ENCODE peak calls at places on chromosomes 5 and 9, in seven cellular contexts. K is neuronal stem cell; G is GM23338; B is colonic mucosa; L is effector memory CD4-positive, alpha-beta T cell; X is hepatocyte; A is GM23248. D is an unnamed sample. For H3K27me3, the result is how much of the 10 kb centered on the place peaks cover.

GRCh38 chr5:101995585-101995984 is 300.5 kb downstream of the SLCO4C1 start:
- DNase-seq in K (no peak), L (no peak), G (peak), A (no peak), B (peak), X (peak), D (no peak)

GRCh38 chr5:74863726-74864125 is 2.5 kb downstream of the FAM169A start:
- DNase-seq in G (no peak), K (no peak), X (no peak), A (no peak), B (no peak), L (no peak), D (no peak)

GRCh38 chr9:110555551-110555950 is 24.0 kb downstream of the SVEP1 start:
- DNase-seq in B (no peak), A (peak), X (no peak), G (no peak), K (no peak), L (no peak), D (no peak)

GRCh38 chr9:110064721-110065252 is 143.2 kb downstream of the C9orf152 start:
- DNase-seq in K (no peak), A (no peak), X (no peak), L (no peak), B (no peak), G (no peak), D (no peak)

GRCh38 chr9:129006328-129007034 is 21.6 kb downstream of the SH3GLB2 start:
- DNase-seq in G (peak), X (peak), A (peak), B (peak), L (no peak), K (peak), D (no peak)

GRCh38 chr9:673264-673965 is 168.1 kb upstream of the DMRT1 start:
- DNase-seq in K (no peak), B (no peak), X (peak), G (no peak), L (no peak), A (no peak), D (no peak)

GRCh38 chr5:158881076-158881880 is 218.4 kb downstream of the EBF1 start:
- DNase-seq in K (no peak), L (no peak), X (no peak), G (no peak), B (no peak), A (no peak), D (no peak)

GRCh38 chr5:44546283-44546682 is 157.1 kb upstream of the FGF10 start:
- DNase-seq in X (no peak), B (no peak), G (no peak), L (no peak), A (peak), K (no peak), D (no peak)

GRCh38 chr9:122015165-122015821 is 77.8 kb downstream of the TTLL11 start:
- DNase-seq in X (no peak), K (no peak), A (no peak), B (no peak), G (no peak), L (no peak), D (no peak)

GRCh38 chr9:127614961-127615360 is 2.9 kb downstream of the STXBP1 start:
- DNase-seq in L (no peak), K (no peak), B (no peak), G (no peak), X (no peak), A (peak), D (no peak)

GRCh38 chr5:766666-767431 is 17.7 kb downstream of the ZDHHC11B start:
- DNase-seq in A (no peak), B (no peak), X (no peak), K (no peak), L (no peak), G (no peak), D (no peak)

GRCh38 chr5:170307575-170308465 is 10.2 kb upstream of the LCP2 start:
- DNase-seq in B (peak), X (peak), A (peak), G (no peak), K (peak), L (no peak), D (peak)

GRCh38 chr5:126139086-126139485 is 284.1 kb upstream of the GRAMD2B start:
- DNase-seq in A (peak), G (no peak), L (no peak), X (no peak), K (no peak), B (no peak), D (no peak)

GRCh38 chr9:86349271-86349670 is 4.9 kb downstream of the TUT7 start:
- DNase-seq in B (no peak), X (no peak), K (no peak), A (peak), G (no peak), L (no peak), D (no peak)

GRCh38 chr9:98905015-98905414 is 38.7 kb upstream of the COL15A1 start:
- DNase-seq in K (no peak), G (no peak), B (no peak), L (no peak), X (no peak), A (no peak), D (no peak)

GRCh38 chr5:179275941-179276837 is 69.1 kb downstream of the ADAMTS2 start:
- DNase-seq in L (no peak), B (peak), G (no peak), X (peak), K (no peak), A (peak), D (no peak)

GRCh38 chr5:127562252-127562651 is 44.8 kb downstream of the PRRC1 start:
- DNase-seq in G (peak), K (peak), X (peak), B (no peak), L (no peak), A (no peak), D (no peak)

GRCh38 chr9:127661342-127661741 is 45.4 kb upstream of the CFAP157 start:
- DNase-seq in G (peak), A (no peak), B (peak), X (no peak), L (no peak), K (peak), D (no peak)

GRCh38 chr5:126015244-126016054 is 407.8 kb upstream of the GRAMD2B start:
- DNase-seq in A (peak), L (no peak), X (no peak), G (no peak), K (no peak), B (no peak), D (no peak)

GRCh38 chr9:89701221-89701798 is 96.5 kb downstream of the GADD45G start:
- DNase-seq in A (no peak), X (no peak), L (peak), G (no peak), K (no peak), B (no peak), D (no peak)

GRCh38 chr9:116390306-116391228 is 237.0 kb downstream of the PAPPA start:
- DNase-seq in L (no peak), A (no peak), G (no peak), X (peak), B (no peak), K (no peak), D (no peak)

GRCh38 chr5:116320486-116320885 is 235.7 kb downstream of the COMMD10 start:
- DNase-seq in K (no peak), G (no peak), L (no peak), X (no peak), B (no peak), A (no peak), D (no peak)

GRCh38 chr5:40082313-40082712 is 597.4 kb upstream of the PTGER4 start:
- DNase-seq in B (no peak), A (no peak), G (no peak), K (no peak), X (no peak), L (no peak), D (no peak)

GRCh38 chr9:136329636-136330405 is 2.5 kb downstream of the GPSM1 start:
- DNase-seq in G (no peak), X (no peak), L (no peak), B (no peak), A (no peak), K (no peak), D (no peak)

GRCh38 chr5:1673042-1673674 is 126.5 kb downstream of the MRPL36 start:
- DNase-seq in G (peak), K (no peak), B (no peak), L (no peak), X (no peak), A (no peak), D (no peak)

GRCh38 chr9:26579047-26579446 is 313.6 kb downstream of the CAAP1 start:
- DNase-seq in X (no peak), B (no peak), L (no peak), K (no peak), G (peak), A (no peak), D (no peak)

GRCh38 chr5:53111139-53111538 is 1.6 kb upstream of the MOCS2 start:
- DNase-seq in K (no peak), L (no peak), G (no peak), B (no peak), X (no peak), A (no peak), D (no peak)

GRCh38 chr9:119044801-119045200 is 324.4 kb downstream of the BRINP1 start:
- DNase-seq in G (no peak), B (no peak), X (peak), L (no peak), K (peak), A (peak), D (no peak)

GRCh38 chr5:123412206-123412605 is 11.0 kb downstream of the CEP120 start:
- DNase-seq in B (no peak), K (no peak), X (no peak), L (no peak), G (no peak), A (no peak), D (no peak)

DNA sequence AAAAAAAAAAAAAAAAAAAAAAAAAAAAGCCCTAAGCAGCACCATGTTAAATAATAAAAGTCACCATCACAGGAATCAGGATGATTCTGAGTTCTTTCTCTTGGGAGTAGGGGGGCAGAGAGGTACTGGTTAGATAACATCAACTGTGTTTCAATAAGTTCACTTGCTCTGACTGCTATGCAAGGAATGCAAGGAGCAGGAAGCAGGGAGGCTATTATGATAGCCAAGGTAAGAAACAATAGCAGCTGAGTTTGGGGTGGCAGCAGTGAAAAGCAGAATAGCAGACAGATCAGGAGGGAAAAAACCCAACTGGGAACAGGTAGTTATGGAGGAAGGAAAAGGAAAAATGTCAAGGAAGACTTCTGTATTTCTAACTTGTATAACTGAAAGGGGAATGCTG is 8.2 kb downstream of the CEP120 start:
- DNase-seq in K (no peak), X (no peak), G (no peak), L (no peak), A (no peak), B (no peak), D (no peak)
- H3K27me3 ChIP-seq in K (under half), X (under half), G (under half), L (under half), A (under half), B (under half), D (under half)

GRCh38 chr5:109275919-109276318 is 133.9 kb downstream of the PJA2 start:
- DNase-seq in B (no peak), G (no peak), A (no peak), L (no peak), K (no peak), X (no peak), D (no peak)

DNA sequence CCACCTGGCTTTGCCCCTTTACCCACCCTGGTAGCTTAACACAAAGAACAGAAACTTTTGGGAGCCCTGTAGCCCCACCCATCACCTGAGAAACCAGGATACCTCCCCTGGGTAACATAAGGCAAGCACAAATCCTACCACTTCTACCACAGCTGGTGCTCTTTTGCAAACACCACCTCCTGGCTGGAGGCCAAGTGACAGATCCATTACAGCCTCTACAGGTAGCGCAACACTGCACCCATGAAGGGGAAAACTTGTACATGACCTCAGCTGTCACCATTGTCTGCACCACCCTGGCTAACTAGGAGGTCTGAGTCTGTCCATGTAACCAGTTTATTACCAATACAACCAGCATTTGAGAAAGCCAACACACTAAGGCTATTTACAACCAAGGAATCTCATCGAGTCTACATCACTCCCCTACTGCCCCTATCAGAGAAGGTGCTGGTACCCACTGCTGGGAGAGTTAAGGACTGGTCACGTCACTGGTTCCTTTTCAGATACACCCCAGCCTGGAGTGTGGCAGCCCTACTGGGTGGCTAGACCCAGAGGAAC is 128.6 kb downstream of the PJA2 start:
- DNase-seq in K (no peak), X (no peak), B (peak), A (no peak), L (no peak), G (no peak), D (no peak)
- H3K27me3 ChIP-seq in K (under half), X (under half), B (under half), A (under half), L (under half), G (under half), D (under half)

DNA sequence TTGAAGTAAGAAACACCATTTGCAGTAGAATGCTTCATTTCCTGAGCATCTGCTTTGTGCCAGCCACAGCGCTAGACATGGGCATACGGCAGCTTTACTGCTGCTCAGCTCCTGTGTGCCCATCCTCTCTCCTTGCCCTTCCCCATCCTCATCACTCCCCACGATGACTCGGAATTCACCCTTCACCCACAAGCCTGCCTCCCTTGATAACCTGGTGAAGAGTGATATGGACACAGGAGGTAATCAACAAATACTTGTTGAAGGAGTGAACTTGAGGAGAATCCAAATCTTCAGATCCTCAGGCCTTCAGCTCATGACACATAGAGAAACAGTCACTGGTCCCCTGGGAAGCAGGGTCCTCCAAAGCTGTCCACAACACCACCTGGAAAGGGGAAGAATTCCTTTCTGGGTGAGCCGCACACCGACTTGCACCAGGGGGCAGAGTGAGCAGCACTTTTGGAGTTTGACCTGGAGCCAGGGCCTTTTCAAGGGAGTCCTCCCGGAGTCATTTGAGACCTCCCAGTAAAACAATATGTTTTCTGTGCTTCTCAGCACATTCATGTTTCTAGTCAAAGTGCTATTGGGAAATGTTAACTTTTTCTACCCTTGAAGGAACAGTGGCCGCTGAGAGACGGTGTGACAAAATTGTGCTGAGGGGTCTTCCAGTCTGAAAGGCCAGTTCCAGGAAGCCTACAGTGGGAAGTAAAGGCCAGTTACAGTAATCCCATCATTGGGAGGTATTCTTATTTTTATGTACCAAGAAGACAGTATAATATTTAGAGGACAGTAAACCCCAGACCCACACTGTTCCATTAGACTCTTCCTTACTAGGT is 332.3 kb downstream of the CWC27 start:
- DNase-seq in K (peak), L (no peak), B (peak), X (peak), A (peak), G (peak), D (peak)
- H3K27me3 ChIP-seq in K (under half), L (under half), B (under half), X (under half), A (under half), G (under half), D (under half)

GRCh38 chr9:126611188-126611587 is 2.5 kb upstream of the LMX1B start:
- DNase-seq in B (no peak), K (no peak), X (no peak), A (no peak), G (no peak), L (no peak), D (no peak)

GRCh38 chr9:126607731-126608130 is 6.0 kb upstream of the LMX1B start:
- DNase-seq in X (no peak), A (no peak), L (no peak), B (no peak), K (no peak), G (no peak), D (no peak)

GRCh38 chr9:126608551-126608950 is 5.2 kb upstream of the LMX1B start:
- DNase-seq in G (no peak), X (no peak), B (no peak), A (no peak), K (no peak), L (no peak), D (no peak)

GRCh38 chr9:126609711-126610388 is 3.9 kb upstream of the LMX1B start:
- DNase-seq in G (no peak), L (no peak), X (no peak), K (no peak), A (no peak), B (no peak), D (no peak)

DNA sequence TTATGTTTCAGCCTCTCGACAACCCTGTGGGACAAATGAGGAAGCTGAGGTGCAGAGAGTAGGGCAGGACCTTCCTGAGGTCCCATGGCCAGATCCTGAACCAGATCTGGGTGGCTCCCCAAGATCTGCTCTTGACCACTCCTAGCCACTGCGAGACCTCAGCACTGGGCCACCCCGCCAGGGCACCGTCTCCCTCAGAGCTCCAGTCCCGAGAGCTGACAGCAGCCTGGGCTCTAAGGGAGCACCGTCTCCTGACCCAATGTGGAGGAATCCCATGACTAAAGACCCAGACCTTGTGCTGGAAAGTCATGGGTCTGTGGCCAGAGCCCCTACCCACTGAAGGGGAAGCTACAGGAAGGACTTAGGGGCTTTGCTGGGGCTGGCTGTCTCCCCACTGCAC is 4.5 kb upstream of the LMX1B start:
- DNase-seq in G (no peak), B (no peak), X (no peak), A (no peak), L (no peak), K (no peak), D (no peak)
- H3K27me3 ChIP-seq in G (half or more), B (half or more), X (half or more), A (under half), L (under half), K (half or more), D (under half)

GRCh38 chr9:22446950-22447606 is 454 bp downstream of the DMRTA1 start:
- DNase-seq in K (peak), A (peak), L (no peak), B (peak), G (peak), X (peak), D (no peak)
- H3K27me3 ChIP-seq in K (under half), A (half or more), L (under half), B (under half), G (under half), X (under half), D (under half)

GRCh38 chr5:149166591-149167100 is 25.4 kb downstream of the ABLIM3 start:
- DNase-seq in X (no peak), A (no peak), L (no peak), G (no peak), K (no peak), B (no peak), D (no peak)

GRCh38 chr5:149168276-149168675 is 27.0 kb downstream of the ABLIM3 start:
- DNase-seq in A (no peak), X (no peak), K (no peak), B (no peak), G (no peak), L (no peak), D (no peak)

GRCh38 chr5:149172261-149172660 is 31.0 kb downstream of the ABLIM3 start:
- DNase-seq in A (peak), X (no peak), B (no peak), L (no peak), K (no peak), G (no peak), D (no peak)

GRCh38 chr5:149172709-149173505 is 31.6 kb downstream of the ABLIM3 start:
- DNase-seq in K (no peak), A (peak), G (no peak), L (no peak), X (no peak), B (no peak), D (no peak)

GRCh38 chr5:149170292-149170691 is 29.0 kb downstream of the ABLIM3 start:
- DNase-seq in A (no peak), G (no peak), X (no peak), K (no peak), B (no peak), L (no peak), D (no peak)
- H3K27me3 ChIP-seq in A (under half), G (under half), X (under half), K (under half), B (under half), L (under half), D (under half)